ENCODE peak calls at places on chromosome 15, in five cellular contexts. F is activated T-helper 1 cell treated with anti-CD3 and anti-CD28 coated beads, Interleukin-12 subunit alpha, Interleukin-12 subunit beta, Interleukin-2, Interleukin-4 antibody, amounts not matched to agents 30 ng/mL and 10 ng/mL and 1 ng/mL, durations not matched to agents 14 hours and 24 hours and 36 hours; U is HFF-Myc; W is posterior vena cava; S is gastrocnemius medialis. G is an unnamed sample.

GRCh38 chr15:78968114-78968513 is 23.3 kb upstream of the CTSH start:
- DNase-seq in F (no peak), U (no peak), W (no peak), S (no peak), G (no peak)

GRCh38 chr15:48577495-48577894 is 68.0 kb downstream of the FBN1 start:
- DNase-seq in F (no peak), U (peak; percentile 17), W (no peak), S (no peak), G (no peak)

GRCh38 chr15:101150723-101151040 is 101.2 kb downstream of the CHSY1 start:
- DNase-seq in F (no peak), U (no peak), W (no peak), S (no peak), G (no peak)

GRCh38 chr15:56963719-56964118 is 45.3 kb downstream of the TCF12 start:
- DNase-seq in F (no peak), U (no peak), W (no peak), S (no peak), G (no peak)

GRCh38 chr15:70605606-70606410 is 157.6 kb downstream of the UACA start:
- DNase-seq in F (no peak), U (no peak), W (peak; percentile 88), S (no peak), G (no peak)

GRCh38 chr15:61084944-61085367 is 144.1 kb downstream of the RORA start:
- DNase-seq in F (no peak), U (no peak), W (no peak), S (no peak), G (no peak)

GRCh38 chr15:39919740-39920509 is at the start of gene GPR176:
- DNase-seq in F (no peak), U (no peak), W (peak; percentile 83), S (no peak), G (peak; percentile 92)

GRCh38 chr15:77650285-77650684 is 17.6 kb upstream of the LINGO1 start:
- DNase-seq in F (no peak), U (no peak), W (no peak), S (no peak), G (no peak)

GRCh38 chr15:55669226-55669625 is 73.7 kb downstream of the PRTG start:
- DNase-seq in F (no peak), U (no peak), W (no peak), S (no peak), G (no peak)

GRCh38 chr15:33506781-33507180 is 196.0 kb downstream of the RYR3 start:
- DNase-seq in F (no peak), U (no peak), W (no peak), S (no peak), G (no peak)

GRCh38 chr15:45871121-45871855 is 236.5 kb downstream of the SQOR start:
- DNase-seq in F (no peak), U (no peak), W (no peak), S (no peak), G (peak; percentile 87)

GRCh38 chr15:90822204-90822955 is 46.0 kb upstream of the FURIN start:
- DNase-seq in F (no peak), U (no peak), W (no peak), S (no peak), G (no peak)

GRCh38 chr15:53446376-53446775 is 313.1 kb downstream of the WDR72 start:
- DNase-seq in F (no peak), U (no peak), W (no peak), S (no peak), G (no peak)

GRCh38 chr15:85924088-85924487 is 129.4 kb upstream of the KLHL25 start:
- DNase-seq in F (no peak), U (no peak), W (no peak), S (no peak), G (no peak)

GRCh38 chr15:36897834-36898233 is 202.5 kb downstream of the MEIS2 start:
- DNase-seq in F (no peak), U (no peak), W (no peak), S (no peak), G (no peak)

GRCh38 chr15:84947947-84948830 is 33.5 kb upstream of the PDE8A start:
- DNase-seq in F (no peak), U (peak; percentile 74), W (peak; percentile 88), S (peak; percentile 30), G (no peak)

GRCh38 chr15:89926158-89926557 is 13.4 kb upstream of the ARPIN start:
- DNase-seq in F (no peak), U (peak; percentile 10), W (no peak), S (no peak), G (no peak)

GRCh38 chr15:32112101-32112500 is 81.8 kb downstream of the CHRNA7 start:
- DNase-seq in F (no peak), U (no peak), W (no peak), S (no peak), G (no peak)

GRCh38 chr15:80906159-80906775 is 83.4 kb downstream of the MESD start:
- DNase-seq in F (no peak), U (peak; percentile 9), W (peak; percentile 40), S (peak; percentile 69), G (no peak)

GRCh38 chr15:32888221-32888761 is 170.5 kb downstream of the GREM1 start:
- DNase-seq in F (no peak), U (peak; percentile 61), W (no peak), S (no peak), G (no peak)

GRCh38 chr15:40081691-40082194 is 26.9 kb downstream of the BMF start:
- DNase-seq in F (no peak), U (no peak), W (peak; percentile 84), S (peak; percentile 69), G (no peak)

GRCh38 chr15:100951965-100952364 is 32.8 kb downstream of the LRRK1 start:
- DNase-seq in F (no peak), U (no peak), W (no peak), S (no peak), G (no peak)

GRCh38 chr15:58241872-58242271 is 103.7 kb downstream of the AQP9 start:
- DNase-seq in F (no peak), U (no peak), W (no peak), S (no peak), G (no peak)

GRCh38 chr15:69319384-69320375 is 21.0 kb downstream of the PAQR5 start:
- DNase-seq in F (no peak), U (no peak), W (peak; percentile 66), S (no peak), G (no peak)

GRCh38 chr15:48811325-48811938 is 563 bp upstream of the CEP152 start:
- DNase-seq in F (no peak), U (no peak), W (no peak), S (no peak), G (no peak)

GRCh38 chr15:31552482-31553099 is 226.0 kb downstream of the KLF13 start:
- DNase-seq in F (no peak), U (no peak), W (no peak), S (no peak), G (no peak)

GRCh38 chr15:25060472-25060803 is 105.7 kb downstream of the SNRPN start:
- DNase-seq in F (no peak), U (no peak), W (peak; percentile 25), S (peak; percentile 7), G (peak; percentile 57)

GRCh38 chr15:94674251-94674650 is 442.9 kb downstream of the MCTP2 start:
- DNase-seq in F (no peak), U (no peak), W (no peak), S (no peak), G (no peak)

GRCh38 chr15:48592221-48592731 is 53.2 kb downstream of the FBN1 start:
- DNase-seq in F (no peak), U (peak; percentile 14), W (no peak), S (no peak), G (no peak)

GRCh38 chr15:97909291-97909891 is 51.1 kb upstream of the ARRDC4 start:
- DNase-seq in F (peak; percentile 26), U (peak; percentile 54), W (peak; percentile 88), S (peak; percentile 39), G (no peak)

GRCh38 chr15:42191610-42192346 is 16.3 kb downstream of the VPS39 start:
- DNase-seq in F (no peak), U (no peak), W (no peak), S (no peak), G (no peak)

GRCh38 chr15:42094512-42094963 is at the start of gene PLA2G4D:
- DNase-seq in F (no peak), U (no peak), W (no peak), S (no peak), G (no peak)

GRCh38 chr15:34271493-34271892 is 46.7 kb downstream of the EMC4 start:
- DNase-seq in F (no peak), U (peak; percentile 1), W (no peak), S (peak; percentile 26), G (no peak)

GRCh38 chr15:34721802-34722795 is 32.7 kb downstream of the GJD2 start:
- DNase-seq in F (no peak), U (no peak), W (peak; percentile 95), S (peak; percentile 64), G (peak; percentile 89)

G was measured in osteocyte.